ENCODE peak calls at places on chromosome 10, in four cellular contexts. K, V, M and I are unnamed samples.

GRCh38 chr10:75350791-75351190 is 50.8 kb downstream of the ZNF503 start:
- DNase-seq in K (no peak), M (no peak), V (no peak), I (no peak)

GRCh38 chr10:87987206-87987605 is 123.8 kb downstream of the PTEN start:
- DNase-seq in M (no peak), K (no peak), V (no peak), I (no peak)

GRCh38 chr10:75208177-75208576 is 2.4 kb upstream of the VDAC2 start:
- DNase-seq in K (no peak), V (no peak), M (no peak), I (no peak)

GRCh38 chr10:90871279-90871760 is 454 bp upstream of the RPP30 start:
- DNase-seq in M (peak), K (peak), V (no peak), I (peak)

GRCh38 chr10:5910323-5911100 is 20.5 kb downstream of the FBH1 start:
- DNase-seq in V (no peak), K (no peak), M (no peak), I (no peak)

GRCh38 chr10:15433850-15434537 is 62.9 kb upstream of the FAM171A1 start:
- DNase-seq in V (no peak), M (peak), K (no peak), I (peak)

GRCh38 chr10:96267234-96267705 is 4.1 kb downstream of the BLNK start:
- DNase-seq in K (no peak), V (no peak), M (no peak), I (no peak)

GRCh38 chr10:89082086-89082485 is 91.5 kb downstream of the FAS start:
- DNase-seq in V (no peak), M (no peak), K (no peak), I (no peak)

GRCh38 chr10:14751576-14752330 is 22.9 kb downstream of the FAM107B start:
- DNase-seq in M (no peak), K (no peak), V (no peak), I (no peak)

GRCh38 chr10:117955171-117955570 is 91.6 kb downstream of the RAB11FIP2 start:
- DNase-seq in V (no peak), M (no peak), K (no peak), I (no peak)

GRCh38 chr10:82245157-82245556 is 370.2 kb downstream of the NRG3 start:
- DNase-seq in M (no peak), K (peak), V (no peak), I (no peak)

GRCh38 chr10:23630880-23631279 is 192.0 kb downstream of the OTUD1 start:
- DNase-seq in K (no peak), V (no peak), M (no peak), I (no peak)

GRCh38 chr10:131174211-131174565 is 137.3 kb downstream of the TCERG1L start:
- DNase-seq in M (no peak), V (no peak), K (no peak), I (no peak)

GRCh38 chr10:116247701-116248100 is 25.3 kb downstream of the GFRA1 start:
- DNase-seq in V (no peak), K (no peak), M (no peak), I (no peak)

GRCh38 chr10:86376403-86376802 is 9.8 kb upstream of the GRID1 start:
- DNase-seq in M (no peak), K (no peak), V (no peak), I (no peak)

GRCh38 chr10:83012866-83013265 is 1126.4 kb upstream of the GHITM start:
- DNase-seq in V (no peak), M (no peak), K (no peak), I (no peak)

GRCh38 chr10:6133331-6134098 is 44.7 kb downstream of the RBM17 start:
- DNase-seq in K (peak), M (no peak), V (no peak), I (peak)

GRCh38 chr10:132757171-132757570 is 28.8 kb downstream of the NKX6-2 start:
- DNase-seq in V (no peak), M (no peak), K (no peak), I (no peak)

GRCh38 chr10:132754071-132754470 is 31.9 kb downstream of the NKX6-2 start:
- DNase-seq in M (no peak), K (no peak), V (no peak), I (no peak)

GRCh38 chr10:132755166-132755711 is 30.7 kb downstream of the NKX6-2 start:
- DNase-seq in M (no peak), V (no peak), K (no peak), I (no peak)

GRCh38 chr10:132758867-132759266 is 27.1 kb downstream of the NKX6-2 start:
- DNase-seq in M (no peak), K (no peak), V (no peak), I (no peak)

DNA sequence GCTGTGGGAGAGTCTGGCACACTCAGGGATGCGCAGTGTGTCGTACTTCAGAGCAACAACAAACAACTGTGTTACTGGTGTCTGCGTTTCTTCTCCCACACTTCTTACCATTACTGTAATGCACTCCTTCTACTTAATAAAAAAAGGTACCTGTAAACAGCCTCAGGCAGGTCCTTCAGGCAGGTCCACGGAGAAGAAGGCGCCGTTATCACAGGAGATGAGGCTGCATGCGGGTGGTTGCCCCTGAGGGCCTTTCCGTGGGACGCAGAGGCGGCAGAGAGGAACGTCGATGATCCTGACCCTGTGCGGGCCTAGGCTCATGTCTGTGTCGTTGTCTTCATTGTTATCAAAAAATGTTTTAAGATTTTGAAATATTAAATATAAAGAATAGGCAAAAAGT is 29.4 kb downstream of the NKX6-2 start:
- DNase-seq in V (no peak), M (no peak), K (no peak), I (no peak)
- TF ChIP-seq TEAD4 in V (no peak), M (no peak), K (no peak), I (no peak)

GRCh38 chr10:79282388-79282787 is 64.9 kb upstream of the PPIF start:
- DNase-seq in V (no peak), K (no peak), M (no peak), I (no peak)
- TF ChIP-seq TEAD4 in V (no peak), K (no peak), M (no peak), I (no peak)

GRCh38 chr10:28890121-28890950 is 213.0 kb downstream of the BAMBI start:
- DNase-seq in M (no peak), K (no peak), V (no peak), I (no peak)

GRCh38 chr10:28891058-28891713 is 213.9 kb downstream of the BAMBI start:
- DNase-seq in M (no peak), V (no peak), K (no peak), I (no peak)

GRCh38 chr10:28897617-28898464 is 220.5 kb downstream of the BAMBI start:
- DNase-seq in M (no peak), K (no peak), V (no peak), I (no peak)

GRCh38 chr10:28892818-28893547 is 215.7 kb downstream of the BAMBI start:
- DNase-seq in V (no peak), K (no peak), M (no peak), I (no peak)
- TF ChIP-seq TEAD4 in V (no peak), K (no peak), M (no peak), I (no peak)

GRCh38 chr10:49656845-49657493 is 22.5 kb upstream of the C10orf53 start:
- DNase-seq in V (no peak), K (no peak), M (no peak), I (no peak)

GRCh38 chr10:49654036-49654693 is 25.3 kb upstream of the C10orf53 start:
- DNase-seq in V (no peak), M (no peak), K (no peak), I (no peak)

GRCh38 chr10:49661291-49661856 is 18.1 kb upstream of the C10orf53 start:
- DNase-seq in K (no peak), M (no peak), V (no peak), I (no peak)

GRCh38 chr10:49655099-49655498 is 24.4 kb upstream of the C10orf53 start:
- DNase-seq in V (no peak), K (no peak), M (no peak), I (no peak)

GRCh38 chr10:49657606-49658005 is 21.8 kb upstream of the C10orf53 start:
- DNase-seq in M (no peak), K (no peak), V (no peak), I (no peak)
- TF ChIP-seq TEAD4 in M (no peak), K (no peak), V (no peak), I (no peak)

GRCh38 chr10:102835007-102835482 is 2.2 kb downstream of the CYP17A1 start:
- DNase-seq in K (peak), M (peak), V (peak), I (peak)

GRCh38 chr10:102831322-102832071 is 5.7 kb downstream of the CYP17A1 start:
- DNase-seq in K (no peak), V (no peak), M (no peak), I (no peak)

GRCh38 chr10:102834143-102834542 is 3.1 kb downstream of the CYP17A1 start:
- DNase-seq in M (peak), K (no peak), V (no peak), I (no peak)

GRCh38 chr10:102832248-102832647 is 5.0 kb downstream of the CYP17A1 start:
- DNase-seq in M (no peak), K (no peak), V (no peak), I (no peak)

DNA sequence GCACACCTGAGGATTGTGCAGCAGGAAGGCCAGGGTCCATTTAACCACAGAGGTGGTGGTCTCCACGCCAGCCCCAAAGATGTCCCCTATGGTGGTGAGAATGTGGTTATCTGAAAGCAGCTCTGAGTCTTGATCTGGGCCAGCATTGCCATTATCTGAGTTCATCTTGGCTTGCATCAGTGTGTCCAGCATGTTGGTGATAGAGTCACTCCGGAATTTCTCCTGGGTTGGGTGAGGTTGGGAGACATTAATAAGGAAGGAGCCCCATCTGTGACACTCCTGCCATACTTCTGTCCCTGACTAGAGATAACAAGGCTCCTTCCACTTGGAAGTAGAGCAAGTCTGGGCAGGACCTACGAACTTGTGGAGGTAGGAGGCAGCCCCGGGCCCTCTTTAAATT is 4.2 kb downstream of the CYP17A1 start:
- DNase-seq in V (no peak), K (no peak), M (no peak), I (no peak)
- TF ChIP-seq TEAD4 in V (no peak), K (no peak), M (no peak), I (no peak)

GRCh38 chr10:67861750-67862460 is 22.6 kb upstream of the SIRT1 start:
- DNase-seq in M (no peak), K (peak), V (peak), I (no peak)
- TF ChIP-seq TEAD4 in M (no peak), K (no peak), V (no peak), I (no peak)

GRCh38 chr10:98339790-98340189 is 71.8 kb upstream of the LOXL4 start:
- DNase-seq in M (no peak), K (no peak), V (no peak), I (no peak)
- TF ChIP-seq TEAD4 in M (no peak), K (no peak), V (no peak), I (no peak)

GRCh38 chr10:43209064-43209455 is 57.8 kb downstream of the RASGEF1A start:
- DNase-seq in M (no peak), K (peak), V (no peak), I (no peak)
- TF ChIP-seq TEAD4 in M (no peak), K (no peak), V (no peak), I (no peak)

DNA sequence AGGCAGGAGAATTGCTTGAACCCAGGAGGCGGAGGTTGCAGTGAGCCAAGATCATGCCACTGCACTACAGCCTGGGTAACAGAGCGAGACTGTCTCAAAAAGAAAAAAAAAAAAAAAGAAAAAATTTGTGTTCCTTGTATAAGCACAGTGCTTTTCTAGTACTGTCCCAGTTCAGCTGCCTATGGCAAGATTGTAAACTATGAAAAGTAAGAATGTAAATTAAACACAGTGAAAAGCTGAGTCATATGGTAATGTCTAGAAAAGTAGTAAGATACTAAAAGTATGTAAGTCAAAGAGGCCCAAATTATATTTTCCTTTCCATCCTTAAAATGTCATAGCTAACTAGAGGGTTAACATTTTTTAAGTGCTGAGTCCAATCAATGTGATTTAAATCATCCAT is 42.8 kb downstream of the RBM20 start:
- DNase-seq in M (no peak), V (no peak), K (no peak), I (no peak)
- TF ChIP-seq TEAD4 in M (no peak), V (no peak), K (no peak), I (no peak)

DNA sequence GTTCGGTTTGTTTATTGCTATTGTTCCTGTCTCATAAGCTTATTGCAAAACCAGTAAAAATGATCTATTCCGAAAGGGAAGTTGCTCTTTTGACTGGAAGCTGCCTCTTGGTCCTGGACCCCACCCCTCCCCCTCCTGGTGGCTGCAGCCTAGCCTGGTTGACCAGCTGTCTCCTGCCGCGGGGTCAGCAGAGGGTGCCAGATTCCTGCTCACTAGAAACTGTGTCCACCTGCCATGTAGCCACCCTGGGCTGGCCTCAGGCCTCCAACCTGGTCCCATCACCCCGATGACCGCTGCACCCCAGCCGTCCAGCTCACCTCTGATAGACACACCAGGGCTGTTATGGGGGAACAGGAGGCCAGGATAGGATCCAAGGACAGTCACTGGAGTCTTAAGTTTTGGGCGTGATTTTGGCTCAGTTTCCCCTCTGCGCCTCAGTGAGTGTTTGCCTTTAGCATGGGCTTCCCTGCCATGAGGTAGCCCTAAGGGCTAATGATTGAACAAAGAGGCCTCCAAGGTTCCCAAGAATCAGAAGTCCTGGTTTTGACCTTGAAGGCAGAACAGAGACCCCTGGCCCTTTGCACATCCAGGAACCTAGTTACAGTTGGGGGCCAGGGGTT is 32.9 kb upstream of the SLF2 start:
- DNase-seq in V (no peak), M (peak), K (no peak), I (no peak)
- TF ChIP-seq TEAD4 in V (no peak), M (no peak), K (no peak), I (no peak)